ENCODE peak calls at places on chromosomes 3 and 15, in six cellular contexts. E, D, X, N, Z and Q are unnamed samples.

GRCh38 chr15:52008698-52009434 is 10.2 kb upstream of the MAPK6 start:
- DNase-seq in Z (no peak), X (peak), D (no peak), N (no peak), E (no peak), Q (peak)

GRCh38 chr3:149462051-149462450 is 12.4 kb upstream of the TM4SF4 start:
- DNase-seq in D (no peak), E (no peak), N (no peak), X (no peak), Z (no peak), Q (no peak)

GRCh38 chr15:92019706-92020105 is 166.2 kb downstream of the SLCO3A1 start:
- DNase-seq in N (no peak), D (no peak), X (no peak), Z (no peak), E (no peak), Q (no peak)

GRCh38 chr3:73007992-73008712 is 11.5 kb downstream of the PPP4R2 start:
- DNase-seq in E (no peak), D (no peak), Z (no peak), X (no peak), N (no peak), Q (no peak)

GRCh38 chr15:54288049-54288448 is 309.8 kb downstream of the UNC13C start:
- DNase-seq in E (no peak), N (no peak), D (no peak), Z (no peak), X (no peak), Q (no peak)

GRCh38 chr15:84736375-84736774 is 12.0 kb upstream of the ZNF592 start:
- DNase-seq in D (peak), E (peak), Z (no peak), X (no peak), N (peak), Q (no peak)

GRCh38 chr3:190089711-190090110 is 31.0 kb downstream of the P3H2 start:
- DNase-seq in Z (no peak), E (no peak), D (no peak), X (no peak), N (peak), Q (no peak)

GRCh38 chr3:69144631-69145244 is 22.3 kb upstream of the LMOD3 start:
- DNase-seq in N (no peak), D (no peak), X (no peak), Z (no peak), E (no peak), Q (peak)

GRCh38 chr3:188683032-188683491 is 488.7 kb upstream of the TPRG1 start:
- DNase-seq in E (peak), Z (no peak), N (peak), D (no peak), X (no peak), Q (no peak)

GRCh38 chr15:95405447-95405846 is 925.1 kb upstream of the NR2F2 start:
- DNase-seq in D (no peak), Z (no peak), N (no peak), E (no peak), X (no peak), Q (no peak)